ENCODE peak calls at places on chromosomes 11 and 22, in eight cellular contexts. G is endodermal cell; R is fibroblast of the conjunctiva; P is HFFc6; B is germinal center; C is mesothelial cell of epicardium; U is stimulated activated CD8-positive, alpha-beta memory T cell treated with anti-CD3 and anti-CD28 coated beads, Interleukin-15, amount 100 ng/mL, for 1 hour; E is NCI-H1105 treated with DMSO at 0.1 percent for 48 hours. T is an unnamed sample.

GRCh38 chr11:67267188-67268035 is 1.1 kb downstream of the GRK2 start:
- DNase-seq in G (no peak), R (no peak), P (no peak), B (peak), C (no peak), U (no peak), E (no peak), T (no peak)

GRCh38 chr22:38513063-38513462 is 7.0 kb upstream of the DDX17 start:
- DNase-seq in G (peak), R (no peak), P (no peak), B (peak), C (no peak), U (no peak), E (no peak), T (no peak)

GRCh38 chr22:38353701-38354100 is 36.5 kb upstream of the CSNK1E start:
- DNase-seq in G (peak), R (no peak), P (no peak), B (peak), C (no peak), U (no peak), E (no peak), T (no peak)

GRCh38 chr22:17398159-17398558 is 28.9 kb downstream of the CECR2 start:
- DNase-seq in G (no peak), R (no peak), P (no peak), B (no peak), C (no peak), U (no peak), E (no peak), T (no peak)

GRCh38 chr11:87180743-87181142 is 143.0 kb downstream of the TMEM135 start:
- DNase-seq in G (no peak), R (no peak), P (peak), B (no peak), C (no peak), U (no peak), E (no peak), T (no peak)

GRCh38 chr11:43558056-43558455 is 122.5 kb upstream of the HSD17B12 start:
- DNase-seq in G (no peak), R (no peak), P (no peak), B (no peak), C (no peak), U (no peak), E (no peak), T (no peak)

GRCh38 chr22:36009085-36009484 is 19.5 kb downstream of the RBFOX2 start:
- DNase-seq in G (no peak), R (no peak), P (peak), B (no peak), C (no peak), U (no peak), E (no peak), T (no peak)

GRCh38 chr11:75896843-75897419 is 81.9 kb downstream of the UVRAG start:
- DNase-seq in G (no peak), R (peak), P (peak), B (peak), C (no peak), U (no peak), E (peak), T (no peak)

GRCh38 chr11:84887055-84887629 is 740.0 kb downstream of the DLG2 start:
- DNase-seq in G (no peak), R (no peak), P (no peak), B (no peak), C (no peak), U (no peak), E (no peak), T (no peak)

GRCh38 chr11:70303070-70303469 is 32.6 kb downstream of the PPFIA1 start:
- DNase-seq in G (no peak), R (peak), P (no peak), B (no peak), C (no peak), U (no peak), E (no peak), T (no peak)

GRCh38 chr11:134171951-134172350 is 51.8 kb downstream of the NCAPD3 start:
- DNase-seq in G (no peak), R (no peak), P (no peak), B (no peak), C (no peak), U (no peak), E (no peak), T (no peak)

GRCh38 chr22:26399288-26399687 is 29.8 kb upstream of the ASPHD2 start:
- DNase-seq in G (no peak), R (no peak), P (no peak), B (no peak), C (no peak), U (no peak), E (no peak), T (no peak)

GRCh38 chr22:44489026-44489425 is 9.0 kb downstream of the RTL6 start:
- DNase-seq in G (no peak), R (no peak), P (no peak), B (no peak), C (no peak), U (no peak), E (no peak), T (no peak)

GRCh38 chr11:68012843-68013610 is 2.9 kb downstream of the ALDH3B1 start:
- DNase-seq in G (no peak), R (peak), P (peak), B (no peak), C (no peak), U (no peak), E (no peak), T (no peak)

GRCh38 chr11:10042699-10043098 is 251.3 kb downstream of the SBF2 start:
- DNase-seq in G (no peak), R (no peak), P (no peak), B (no peak), C (no peak), U (no peak), E (no peak), T (no peak)

GRCh38 chr11:121930004-121930965 is 185.7 kb downstream of the BLID start:
- DNase-seq in G (no peak), R (no peak), P (no peak), B (peak), C (no peak), U (no peak), E (peak), T (no peak)

GRCh38 chr11:130070109-130070828 is 575 bp downstream of the APLP2 start:
- DNase-seq in G (no peak), R (no peak), P (peak), B (peak), C (peak), U (peak), E (peak), T (no peak)

GRCh38 chr11:130737866-130738431 is 178.3 kb downstream of the SNX19 start:
- DNase-seq in G (peak), R (peak), P (peak), B (no peak), C (no peak), U (no peak), E (peak), T (no peak)

GRCh38 chr11:106156290-106156937 is 79.0 kb downstream of the AASDHPPT start:
- DNase-seq in G (peak), R (peak), P (peak), B (peak), C (no peak), U (no peak), E (peak), T (no peak)

GRCh38 chr11:116913000-116913399 is 75.6 kb upstream of the APOA1 start:
- DNase-seq in G (no peak), R (no peak), P (peak), B (no peak), C (no peak), U (no peak), E (no peak), T (no peak)

GRCh38 chr22:37661160-37661924 is 2.8 kb downstream of the PDXP start:
- DNase-seq in G (peak), R (no peak), P (peak), B (no peak), C (no peak), U (no peak), E (peak), T (no peak)

GRCh38 chr22:47796128-47796908 is 1033.9 kb downstream of the TBC1D22A start:
- DNase-seq in G (peak), R (no peak), P (no peak), B (no peak), C (no peak), U (no peak), E (no peak), T (no peak)

GRCh38 chr22:40838486-40838885 is 18.0 kb downstream of the ST13 start:
- DNase-seq in G (no peak), R (no peak), P (no peak), B (no peak), C (no peak), U (no peak), E (peak), T (no peak)